ENCODE peak calls at places on chromosomes 11 and 22, in ten cellular contexts. One of them, this sample, is unnamed.
A peak's percentile ranks its signal among the peaks of the same experiment; 100 is the strongest.

GRCh38 chr11:116420770-116421528 is 351.8 kb downstream of the BUD13 start:
- DNase-seq in NCI-H1417 treated with DMSO at 0.1 percent for 48 hours: no peak
- DNase-seq in amniotic stem cell: no peak
- DNase-seq in stimulated activated CD4-positive, alpha-beta T cell treated with anti-CD3 and anti-CD28 coated beads, Interleukin-1b, Interleukin-23, amount 100 ng/mL, for 1 hour: no peak
- DNase-seq in EH: no peak
- DNase-seq in activated CD8-positive, alpha-beta memory T cell treated with anti-CD3 and anti-CD28 coated beads for 24 hours: no peak
- DNase-seq in sciatic nerve: no peak
- DNase-seq in HEK293T: no peak
- DNase-seq in CD8-positive, alpha-beta T cell: no peak
- DNase-seq in B cell: no peak
- DNase-seq in this sample: no peak

GRCh38 chr22:42701694-42702093 is 19.0 kb downstream of the A4GALT start:
- DNase-seq in amniotic stem cell: no peak
- DNase-seq in HEK293T: no peak
- DNase-seq in NCI-H1417 treated with DMSO at 0.1 percent for 48 hours: no peak
- DNase-seq in CD8-positive, alpha-beta T cell: no peak
- DNase-seq in B cell: no peak
- DNase-seq in stimulated activated CD4-positive, alpha-beta T cell treated with anti-CD3 and anti-CD28 coated beads, Interleukin-1b, Interleukin-23, amount 100 ng/mL, for 1 hour: no peak
- DNase-seq in EH: no peak
- DNase-seq in activated CD8-positive, alpha-beta memory T cell treated with anti-CD3 and anti-CD28 coated beads for 24 hours: no peak
- DNase-seq in sciatic nerve: no peak
- DNase-seq in this sample: no peak

GRCh38 chr11:72781313-72782080 is 12.3 kb downstream of the STARD10 start:
- DNase-seq in HEK293T: peak; percentile 81
- DNase-seq in stimulated activated CD4-positive, alpha-beta T cell treated with anti-CD3 and anti-CD28 coated beads, Interleukin-1b, Interleukin-23, amount 100 ng/mL, for 1 hour: peak; percentile 29
- DNase-seq in B cell: peak; percentile 97
- DNase-seq in amniotic stem cell: no peak
- DNase-seq in CD8-positive, alpha-beta T cell: peak; percentile 40
- DNase-seq in sciatic nerve: no peak
- DNase-seq in EH: no peak
- DNase-seq in NCI-H1417 treated with DMSO at 0.1 percent for 48 hours: no peak
- DNase-seq in activated CD8-positive, alpha-beta memory T cell treated with anti-CD3 and anti-CD28 coated beads for 24 hours: peak; percentile 75
- DNase-seq in this sample: no peak

GRCh38 chr22:38947321-38948112 is 9.9 kb upstream of the APOBEC3A start:
- DNase-seq in B cell: no peak
- DNase-seq in activated CD8-positive, alpha-beta memory T cell treated with anti-CD3 and anti-CD28 coated beads for 24 hours: peak; percentile 54
- DNase-seq in sciatic nerve: no peak
- DNase-seq in EH: no peak
- DNase-seq in HEK293T: no peak
- DNase-seq in NCI-H1417 treated with DMSO at 0.1 percent for 48 hours: no peak
- DNase-seq in amniotic stem cell: no peak
- DNase-seq in CD8-positive, alpha-beta T cell: no peak
- DNase-seq in stimulated activated CD4-positive, alpha-beta T cell treated with anti-CD3 and anti-CD28 coated beads, Interleukin-1b, Interleukin-23, amount 100 ng/mL, for 1 hour: no peak
- DNase-seq in this sample: no peak

GRCh38 chr11:76284161-76284560 is 77.9 kb upstream of the WNT11 start:
- DNase-seq in EH: no peak
- DNase-seq in amniotic stem cell: no peak
- DNase-seq in activated CD8-positive, alpha-beta memory T cell treated with anti-CD3 and anti-CD28 coated beads for 24 hours: no peak
- DNase-seq in B cell: no peak
- DNase-seq in NCI-H1417 treated with DMSO at 0.1 percent for 48 hours: no peak
- DNase-seq in CD8-positive, alpha-beta T cell: no peak
- DNase-seq in sciatic nerve: no peak
- DNase-seq in HEK293T: no peak
- DNase-seq in stimulated activated CD4-positive, alpha-beta T cell treated with anti-CD3 and anti-CD28 coated beads, Interleukin-1b, Interleukin-23, amount 100 ng/mL, for 1 hour: no peak
- DNase-seq in this sample: no peak

GRCh38 chr11:71364176-71364671 is 84.0 kb downstream of the DHCR7 start:
- DNase-seq in amniotic stem cell: no peak
- DNase-seq in activated CD8-positive, alpha-beta memory T cell treated with anti-CD3 and anti-CD28 coated beads for 24 hours: no peak
- DNase-seq in B cell: no peak
- DNase-seq in NCI-H1417 treated with DMSO at 0.1 percent for 48 hours: no peak
- DNase-seq in EH: no peak
- DNase-seq in stimulated activated CD4-positive, alpha-beta T cell treated with anti-CD3 and anti-CD28 coated beads, Interleukin-1b, Interleukin-23, amount 100 ng/mL, for 1 hour: no peak
- DNase-seq in CD8-positive, alpha-beta T cell: no peak
- DNase-seq in HEK293T: no peak
- DNase-seq in sciatic nerve: no peak
- DNase-seq in this sample: no peak

GRCh38 chr22:42190274-42190673 is 59.7 kb upstream of the CYP2D6 start:
- DNase-seq in NCI-H1417 treated with DMSO at 0.1 percent for 48 hours: no peak
- DNase-seq in EH: peak; percentile 37
- DNase-seq in CD8-positive, alpha-beta T cell: no peak
- DNase-seq in amniotic stem cell: no peak
- DNase-seq in HEK293T: no peak
- DNase-seq in activated CD8-positive, alpha-beta memory T cell treated with anti-CD3 and anti-CD28 coated beads for 24 hours: no peak
- DNase-seq in sciatic nerve: peak; percentile 23
- DNase-seq in B cell: no peak
- DNase-seq in stimulated activated CD4-positive, alpha-beta T cell treated with anti-CD3 and anti-CD28 coated beads, Interleukin-1b, Interleukin-23, amount 100 ng/mL, for 1 hour: no peak
- DNase-seq in this sample: no peak

GRCh38 chr22:44213489-44214043 is 32.8 kb downstream of the PARVG start:
- DNase-seq in NCI-H1417 treated with DMSO at 0.1 percent for 48 hours: no peak
- DNase-seq in B cell: no peak
- DNase-seq in HEK293T: no peak
- DNase-seq in sciatic nerve: no peak
- DNase-seq in amniotic stem cell: no peak
- DNase-seq in EH: no peak
- DNase-seq in activated CD8-positive, alpha-beta memory T cell treated with anti-CD3 and anti-CD28 coated beads for 24 hours: no peak
- DNase-seq in stimulated activated CD4-positive, alpha-beta T cell treated with anti-CD3 and anti-CD28 coated beads, Interleukin-1b, Interleukin-23, amount 100 ng/mL, for 1 hour: no peak
- DNase-seq in CD8-positive, alpha-beta T cell: no peak
- DNase-seq in this sample: no peak

GRCh38 chr11:63516109-63516508 is 10.2 kb downstream of the LGALS12 start:
- DNase-seq in sciatic nerve: no peak
- DNase-seq in CD8-positive, alpha-beta T cell: no peak
- DNase-seq in EH: no peak
- DNase-seq in amniotic stem cell: no peak
- DNase-seq in NCI-H1417 treated with DMSO at 0.1 percent for 48 hours: no peak
- DNase-seq in activated CD8-positive, alpha-beta memory T cell treated with anti-CD3 and anti-CD28 coated beads for 24 hours: no peak
- DNase-seq in stimulated activated CD4-positive, alpha-beta T cell treated with anti-CD3 and anti-CD28 coated beads, Interleukin-1b, Interleukin-23, amount 100 ng/mL, for 1 hour: no peak
- DNase-seq in HEK293T: no peak
- DNase-seq in B cell: no peak
- DNase-seq in this sample: no peak

GRCh38 chr22:19756288-19757128 is 4.1 kb upstream of the TBX1 start:
- DNase-seq in B cell: peak; percentile 93
- DNase-seq in HEK293T: peak; percentile 73
- DNase-seq in NCI-H1417 treated with DMSO at 0.1 percent for 48 hours: no peak
- DNase-seq in sciatic nerve: no peak
- DNase-seq in CD8-positive, alpha-beta T cell: peak; percentile 55
- DNase-seq in stimulated activated CD4-positive, alpha-beta T cell treated with anti-CD3 and anti-CD28 coated beads, Interleukin-1b, Interleukin-23, amount 100 ng/mL, for 1 hour: peak; percentile 44
- DNase-seq in activated CD8-positive, alpha-beta memory T cell treated with anti-CD3 and anti-CD28 coated beads for 24 hours: peak; percentile 81
- DNase-seq in EH: peak; percentile 34
- DNase-seq in amniotic stem cell: no peak
- DNase-seq in this sample: no peak

GRCh38 chr11:125088123-125088522 is 23.3 kb downstream of the TMEM218 start:
- DNase-seq in EH: no peak
- DNase-seq in NCI-H1417 treated with DMSO at 0.1 percent for 48 hours: no peak
- DNase-seq in activated CD8-positive, alpha-beta memory T cell treated with anti-CD3 and anti-CD28 coated beads for 24 hours: no peak
- DNase-seq in B cell: no peak
- DNase-seq in CD8-positive, alpha-beta T cell: no peak
- DNase-seq in HEK293T: no peak
- DNase-seq in stimulated activated CD4-positive, alpha-beta T cell treated with anti-CD3 and anti-CD28 coated beads, Interleukin-1b, Interleukin-23, amount 100 ng/mL, for 1 hour: no peak
- DNase-seq in sciatic nerve: no peak
- DNase-seq in amniotic stem cell: no peak
- DNase-seq in this sample: no peak

GRCh38 chr22:26008587-26008986 is 160.7 kb upstream of the SEZ6L start:
- DNase-seq in amniotic stem cell: no peak
- DNase-seq in HEK293T: no peak
- DNase-seq in B cell: no peak
- DNase-seq in activated CD8-positive, alpha-beta memory T cell treated with anti-CD3 and anti-CD28 coated beads for 24 hours: no peak
- DNase-seq in CD8-positive, alpha-beta T cell: no peak
- DNase-seq in EH: no peak
- DNase-seq in stimulated activated CD4-positive, alpha-beta T cell treated with anti-CD3 and anti-CD28 coated beads, Interleukin-1b, Interleukin-23, amount 100 ng/mL, for 1 hour: no peak
- DNase-seq in NCI-H1417 treated with DMSO at 0.1 percent for 48 hours: no peak
- DNase-seq in sciatic nerve: no peak
- DNase-seq in this sample: no peak

GRCh38 chr22:29004647-29005371 is 56.8 kb downstream of the C22orf31 start:
- DNase-seq in B cell: no peak
- DNase-seq in EH: no peak
- DNase-seq in NCI-H1417 treated with DMSO at 0.1 percent for 48 hours: peak; percentile 53
- DNase-seq in HEK293T: peak; percentile 49
- DNase-seq in amniotic stem cell: no peak
- DNase-seq in activated CD8-positive, alpha-beta memory T cell treated with anti-CD3 and anti-CD28 coated beads for 24 hours: no peak
- DNase-seq in CD8-positive, alpha-beta T cell: no peak
- DNase-seq in sciatic nerve: no peak
- DNase-seq in stimulated activated CD4-positive, alpha-beta T cell treated with anti-CD3 and anti-CD28 coated beads, Interleukin-1b, Interleukin-23, amount 100 ng/mL, for 1 hour: no peak
- DNase-seq in this sample: no peak

GRCh38 chr11:70397336-70397982 is 870 bp upstream of the CTTN start:
- DNase-seq in EH: peak; percentile 41
- DNase-seq in NCI-H1417 treated with DMSO at 0.1 percent for 48 hours: no peak
- DNase-seq in CD8-positive, alpha-beta T cell: no peak
- DNase-seq in activated CD8-positive, alpha-beta memory T cell treated with anti-CD3 and anti-CD28 coated beads for 24 hours: peak; percentile 71
- DNase-seq in stimulated activated CD4-positive, alpha-beta T cell treated with anti-CD3 and anti-CD28 coated beads, Interleukin-1b, Interleukin-23, amount 100 ng/mL, for 1 hour: no peak
- DNase-seq in B cell: peak; percentile 3
- DNase-seq in amniotic stem cell: no peak
- DNase-seq in sciatic nerve: no peak
- DNase-seq in HEK293T: peak; percentile 50
- DNase-seq in this sample: no peak

This sample was measured in GM12878.